ENCODE peak calls at places on chromosomes 11 and 22, in four cellular contexts. N, I, M and L are unnamed samples.
A peak's percentile ranks its signal among the peaks of the same experiment; 100 is the strongest.

GRCh38 chr11:27514076-27514475 is 7.5 kb upstream of the LIN7C start:
- DNase-seq in M (no peak), N (no peak), I (no peak), L (no peak)

GRCh38 chr11:75775056-75775455 is 6.5 kb downstream of the DGAT2 start:
- DNase-seq in M (no peak), I (no peak), N (no peak), L (no peak)

GRCh38 chr22:46766611-46767010 is 4.2 kb downstream of the TBC1D22A start:
- DNase-seq in N (no peak), M (no peak), I (no peak), L (no peak)

GRCh38 chr11:102849319-102849718 is 5.9 kb upstream of the MMP3 start:
- DNase-seq in I (peak; percentile 79), M (no peak), N (no peak), L (no peak)

GRCh38 chr11:64444838-64445441 is 86.0 kb downstream of the RPS6KA4 start:
- DNase-seq in I (peak; percentile 35), N (no peak), M (no peak), L (peak; percentile 49)

GRCh38 chr22:49850021-49850911 is 3.4 kb upstream of the ZBED4 start:
- DNase-seq in M (no peak), N (no peak), I (no peak), L (no peak)

GRCh38 chr11:82864268-82864667 is 36.0 kb downstream of the PRCP start:
- DNase-seq in M (peak; percentile 46), I (peak; percentile 92), N (no peak), L (peak; percentile 61)

GRCh38 chr22:30903876-30904460 is 64.6 kb downstream of the MORC2 start:
- DNase-seq in N (no peak), I (no peak), M (no peak), L (no peak)

GRCh38 chr11:61539958-61540357 is 31.4 kb downstream of the LRRC10B start:
- DNase-seq in I (peak; percentile 31), N (no peak), M (no peak), L (no peak)

GRCh38 chr11:17208257-17208999 is 642 bp upstream of the PIK3C2A start:
- DNase-seq in N (no peak), M (peak; percentile 63), I (peak; percentile 65), L (peak; percentile 43)

GRCh38 chr22:46233231-46233630 is 16.9 kb downstream of the CDPF1 start:
- DNase-seq in N (no peak), I (peak; percentile 26), M (no peak), L (peak; percentile 20)

GRCh38 chr11:77090046-77090372 is 12.6 kb upstream of the OMP start:
- DNase-seq in M (no peak), I (no peak), N (no peak), L (no peak)

GRCh38 chr11:42085736-42086135 is 626.3 kb upstream of the LRRC4C start:
- DNase-seq in N (no peak), I (no peak), M (no peak), L (no peak)

GRCh38 chr22:43319661-43320486 is 23.3 kb downstream of the SCUBE1 start:
- DNase-seq in N (no peak), M (no peak), I (no peak), L (no peak)

GRCh38 chr11:123371506-123372297 is 58.4 kb upstream of the GRAMD1B start:
- DNase-seq in I (no peak), M (no peak), N (no peak), L (no peak)

GRCh38 chr22:42404266-42404665 is 27.9 kb downstream of the NFAM1 start:
- DNase-seq in I (no peak), N (no peak), M (no peak), L (no peak)

GRCh38 chr11:118834428-118835028 is 43.6 kb upstream of the DDX6 start:
- DNase-seq in M (no peak), I (peak; percentile 18), N (no peak), L (no peak)

GRCh38 chr11:92917927-92918326 is 51.5 kb upstream of the MTNR1B start:
- DNase-seq in N (no peak), M (no peak), I (no peak), L (no peak)